ENCODE peak calls at places on chromosomes 6 and 20, in seven cellular contexts. V is heart left ventricle; U is HS-27A; L is NAMALWA; M is stimulated activated CD8-positive, alpha-beta memory T cell treated with anti-CD3 and anti-CD28 coated beads, Interleukin-2, amount 100 ng/mL, for 48 hours; K is testis; E is NCI-H146. Y is an unnamed sample.
A peak's percentile ranks its signal among the peaks of the same experiment; 100 is the strongest.

GRCh38 chr6:86856937-86857563 is 80.3 kb upstream of the HTR1E start:
- DNase-seq in V (no peak), U (peak; percentile 0), L (peak; percentile 72), M (peak; percentile 3), K (peak; percentile 71), E (peak; percentile 33), Y (no peak)

GRCh38 chr6:165968409-165968807 is 199.2 kb downstream of the TBXT start:
- DNase-seq in V (no peak), U (no peak), L (no peak), M (no peak), K (no peak), E (no peak), Y (no peak)

GRCh38 chr6:53979468-53980067 is 131.7 kb upstream of the MLIP start:
- DNase-seq in V (no peak), U (no peak), L (peak; percentile 62), M (no peak), K (peak; percentile 30), E (peak; percentile 23), Y (peak; percentile 5)

GRCh38 chr20:24773751-24774201 is 175.3 kb upstream of the CST7 start:
- DNase-seq in V (no peak), U (peak; percentile 52), L (no peak), M (no peak), K (peak; percentile 9), E (no peak), Y (no peak)

GRCh38 chr6:128124713-128125112 is 223.9 kb upstream of the THEMIS start:
- DNase-seq in V (no peak), U (no peak), L (no peak), M (no peak), K (no peak), E (no peak), Y (no peak)

GRCh38 chr20:36856691-36857635 is 19.0 kb upstream of the TLDC2 start:
- DNase-seq in V (peak; percentile 65), U (no peak), L (no peak), M (no peak), K (no peak), E (no peak), Y (no peak)

GRCh38 chr6:21728141-21728540 is 134.6 kb downstream of the SOX4 start:
- DNase-seq in V (no peak), U (no peak), L (no peak), M (no peak), K (no peak), E (no peak), Y (no peak)

GRCh38 chr6:95670011-95670463 is 92.7 kb downstream of the MANEA start:
- DNase-seq in V (no peak), U (no peak), L (no peak), M (no peak), K (no peak), E (no peak), Y (no peak)

GRCh38 chr6:99905209-99906106 is 88.6 kb downstream of the MCHR2 start:
- DNase-seq in V (no peak), U (peak; percentile 7), L (peak; percentile 74), M (no peak), K (peak; percentile 27), E (peak; percentile 40), Y (no peak)

GRCh38 chr20:18657575-18657974 is 69.7 kb downstream of the DTD1 start:
- DNase-seq in V (no peak), U (no peak), L (no peak), M (no peak), K (no peak), E (no peak), Y (no peak)

Y was measured in GM12892.